ENCODE peak calls at places on chromosomes 13 and 19, in four cellular contexts. F is HEK293T, W is K562, I is GM12878. R is an unnamed sample.
A peak's percentile ranks its signal among the peaks of the same experiment; 100 is the strongest.

GRCh38 chr13:46951516-46951915 is 54.7 kb upstream of the HTR2A start:
- DNase-seq in F (no peak), W (no peak), I (no peak), R (no peak)

GRCh38 chr13:44576396-44577235 is 486 bp upstream of the TSC22D1 start:
- DNase-seq in F (peak; percentile 29), W (peak; percentile 30), I (no peak), R (no peak)

GRCh38 chr19:1235625-1236538 is 1.9 kb downstream of the CBARP start:
- DNase-seq in F (no peak), W (no peak), I (no peak), R (no peak)

GRCh38 chr19:49147923-49148682 is 7.1 kb downstream of the HRC start:
- DNase-seq in F (no peak), W (peak; percentile 53), I (no peak), R (no peak)

GRCh38 chr13:106499905-106500304 is 35.6 kb downstream of the EFNB2 start:
- DNase-seq in F (no peak), W (no peak), I (peak; percentile 15), R (no peak)

GRCh38 chr19:40255619-40256166 is 29.2 kb upstream of the CCNP start:
- DNase-seq in F (no peak), W (no peak), I (no peak), R (peak; percentile 45)

GRCh38 chr19:45692187-45693111 is at the start of gene QPCTL:
- DNase-seq in F (peak; percentile 91), W (peak; percentile 85), I (peak; percentile 100), R (peak; percentile 100)

GRCh38 chr19:6465006-6465405 is 935 bp downstream of the CRB3 start:
- DNase-seq in F (no peak), W (no peak), I (no peak), R (no peak)

GRCh38 chr13:50124536-50125305 is 109.5 kb downstream of the KCNRG start:
- DNase-seq in F (peak; percentile 43), W (peak; percentile 35), I (no peak), R (peak; percentile 33)

GRCh38 chr19:7673995-7674667 is 2.8 kb upstream of the MCEMP1 start:
- DNase-seq in F (peak; percentile 86), W (peak; percentile 84), I (no peak), R (peak; percentile 21)

GRCh38 chr19:2790557-2791271 is 5.4 kb downstream of the THOP1 start:
- DNase-seq in F (no peak), W (no peak), I (no peak), R (peak; percentile 85)

GRCh38 chr19:45492627-45493470 is 4.0 kb downstream of the RTN2 start:
- DNase-seq in F (peak; percentile 52), W (peak; percentile 85), I (no peak), R (peak; percentile 68)

GRCh38 chr19:53394974-53395839 is at the start of gene ZNF765:
- DNase-seq in F (peak; percentile 88), W (peak; percentile 97), I (peak; percentile 55), R (peak; percentile 79)

GRCh38 chr19:14517840-14518505 is at the start of gene DNAJB1:
- DNase-seq in F (peak; percentile 69), W (peak; percentile 89), I (no peak), R (peak; percentile 38)

GRCh38 chr13:27622102-27622820 is 569 bp downstream of the POLR1D start:
- DNase-seq in F (no peak), W (no peak), I (no peak), R (peak; percentile 8)

GRCh38 chr13:48505597-48506091 is 27.2 kb downstream of the RCBTB2 start:
- DNase-seq in F (no peak), W (no peak), I (peak; percentile 93), R (no peak)

GRCh38 chr13:30156826-30157615 is 150.3 kb downstream of the KATNAL1 start:
- DNase-seq in F (no peak), W (no peak), I (no peak), R (no peak)

GRCh38 chr19:18225702-18226468 is at the start of gene PDE4C:
- DNase-seq in F (no peak), W (no peak), I (no peak), R (no peak)

GRCh38 chr19:31138077-31138476 is 211.2 kb downstream of the TSHZ3 start:
- DNase-seq in F (no peak), W (no peak), I (no peak), R (no peak)

GRCh38 chr13:67138937-67139336 is 91.2 kb downstream of the PCDH9 start:
- DNase-seq in F (no peak), W (no peak), I (no peak), R (no peak)

GRCh38 chr13:94641432-94641941 is 39.8 kb downstream of the GPR180 start:
- DNase-seq in F (no peak), W (no peak), I (no peak), R (no peak)

GRCh38 chr19:8126511-8126910 is 22.9 kb downstream of the FBN3 start:
- DNase-seq in F (no peak), W (no peak), I (no peak), R (no peak)

GRCh38 chr13:21703846-21704245 is 33.0 kb downstream of the FGF9 start:
- DNase-seq in F (no peak), W (no peak), I (no peak), R (no peak)

GRCh38 chr19:49555600-49556411 is 24.6 kb downstream of the NOSIP start:
- DNase-seq in F (peak; percentile 74), W (peak; percentile 96), I (no peak), R (no peak)

GRCh38 chr19:58522709-58523108 is 3.1 kb upstream of the ZBTB45 start:
- DNase-seq in F (no peak), W (no peak), I (no peak), R (no peak)

GRCh38 chr13:113997845-113998751 is 24.2 kb upstream of the C13orf46 start:
- DNase-seq in F (no peak), W (no peak), I (no peak), R (no peak)

GRCh38 chr13:113999618-113999910 is 25.7 kb upstream of the C13orf46 start:
- DNase-seq in F (no peak), W (no peak), I (no peak), R (no peak)

GRCh38 chr13:114000151-114001040 is 26.5 kb upstream of the C13orf46 start:
- DNase-seq in F (no peak), W (no peak), I (no peak), R (no peak)

GRCh38 chr13:113996912-113997745 is 23.3 kb upstream of the C13orf46 start:
- DNase-seq in F (no peak), W (no peak), I (no peak), R (no peak)

DNA sequence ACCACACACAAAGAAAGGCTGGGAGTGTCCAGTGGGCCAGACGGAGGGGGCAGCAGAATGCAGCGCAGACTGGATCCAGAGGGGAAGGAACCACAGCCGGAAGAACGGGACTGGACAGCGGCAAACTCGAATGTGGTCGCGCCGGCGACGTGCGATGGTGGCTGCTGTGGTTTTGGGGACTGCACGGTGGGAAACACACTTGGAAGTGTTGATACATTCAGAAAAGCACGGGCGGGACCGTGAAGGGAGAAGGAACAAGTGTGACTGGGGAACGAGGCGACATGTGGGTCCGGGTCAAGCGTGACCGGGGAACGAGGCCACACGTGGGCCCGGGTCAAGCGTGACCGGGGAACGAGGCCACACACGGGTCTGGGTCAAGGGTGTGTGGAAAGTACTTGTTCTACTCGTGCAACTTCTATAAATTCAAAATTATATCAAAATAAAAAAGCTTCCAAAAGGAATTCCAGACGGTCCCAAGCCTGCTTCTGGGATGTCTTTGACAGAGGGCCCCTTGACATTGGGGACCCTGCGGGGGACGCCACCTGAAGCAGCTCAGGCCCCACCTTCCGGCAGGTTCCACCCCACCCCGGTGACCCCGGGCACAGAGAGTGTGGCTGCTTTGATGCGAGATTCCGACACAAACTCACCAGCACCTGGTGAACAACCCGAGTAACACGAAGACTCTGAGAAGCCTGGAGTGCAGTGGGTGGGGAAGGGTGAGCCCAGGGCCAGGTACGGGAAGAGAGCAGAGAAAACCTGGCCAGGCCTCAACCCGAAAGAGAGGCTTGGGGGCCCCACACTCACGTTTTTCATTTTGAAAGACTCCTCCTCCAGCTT is 25.1 kb upstream of the C13orf46 start:
- DNase-seq in F (no peak), W (no peak), I (no peak), R (no peak)
- TF ChIP-seq FOXK2 in F (no peak), W (no peak), I (no peak), R (no peak)

DNA sequence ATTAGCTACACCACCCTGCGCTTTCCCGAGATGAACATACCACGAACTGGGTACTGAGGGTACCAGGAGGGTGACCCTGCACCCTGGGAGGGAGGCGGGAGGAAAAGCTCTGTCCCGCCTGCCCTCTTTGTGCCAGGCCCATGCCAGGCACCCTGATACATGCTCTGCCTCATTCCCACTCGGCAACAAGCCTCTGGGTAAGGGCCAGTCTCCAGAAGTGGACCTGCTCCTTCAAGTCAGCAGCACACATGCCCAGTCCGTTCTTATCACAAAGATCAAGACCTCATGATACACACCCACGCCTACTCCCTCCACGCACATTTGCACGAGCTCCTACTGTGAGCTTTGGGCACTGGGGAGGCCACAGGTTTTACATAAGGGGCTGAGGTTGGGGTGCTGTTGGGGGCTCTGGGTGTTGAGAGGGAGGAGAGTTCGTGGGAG is 2.0 kb upstream of the FFAR1 start:
- DNase-seq in F (no peak), W (no peak), I (no peak), R (no peak)
- TF ChIP-seq FOXK2 in F (no peak), W (no peak), I (no peak), R (no peak)

DNA sequence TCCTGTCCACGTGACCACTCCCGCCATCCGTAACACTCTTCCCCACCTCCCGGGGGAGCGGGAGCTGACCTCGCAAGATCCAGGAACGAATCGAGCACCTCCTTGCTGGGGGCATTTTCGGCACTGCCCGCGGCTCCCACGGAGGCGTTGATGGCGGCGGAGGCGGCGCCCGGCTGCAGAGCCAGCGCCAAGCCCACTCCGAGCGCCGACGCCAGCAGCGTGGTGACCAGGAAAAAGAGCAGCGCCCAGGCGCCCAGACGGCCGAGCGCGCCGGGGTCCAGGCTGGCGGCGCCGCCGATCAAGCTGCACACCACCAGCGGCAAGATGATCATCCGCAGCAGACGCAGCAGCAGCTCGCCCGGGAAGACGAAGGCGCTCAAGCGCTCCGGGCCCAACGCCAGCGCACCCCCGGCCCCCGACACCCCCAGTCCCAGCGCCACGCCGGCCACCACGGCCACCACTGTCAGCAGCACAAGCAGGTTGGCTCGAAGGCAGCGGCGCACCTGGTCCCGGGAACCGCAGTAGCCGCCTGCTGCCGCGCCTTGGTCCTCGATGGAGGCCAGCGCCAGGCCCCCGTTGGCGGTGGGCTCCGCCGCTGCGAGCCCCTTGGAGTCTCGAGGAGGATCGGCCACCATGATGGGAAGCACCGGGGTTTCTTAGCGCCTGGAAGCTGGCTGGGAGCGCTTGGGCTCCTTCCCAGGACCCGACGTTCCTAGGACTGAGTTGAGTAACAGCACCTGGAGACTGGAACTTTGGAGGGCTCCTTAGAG is 878 bp downstream of the SLC1A5 start:
- DNase-seq in F (peak; percentile 46), W (peak; percentile 52), I (no peak), R (peak; percentile 54)
- TF ChIP-seq FOXK2 in F (no peak), W (no peak), I (no peak), R (no peak)

GRCh38 chr19:41570639-41571112 is 5.3 kb upstream of the CEACAM21 start:
- DNase-seq in F (peak; percentile 82), W (peak; percentile 78), I (no peak), R (peak; percentile 59)

GRCh38 chr19:41569481-41570150 is 6.3 kb upstream of the CEACAM21 start:
- DNase-seq in F (no peak), W (no peak), I (no peak), R (no peak)

GRCh38 chr19:41565384-41565730 is 10.6 kb upstream of the CEACAM21 start:
- DNase-seq in F (no peak), W (no peak), I (no peak), R (no peak)

GRCh38 chr19:41564515-41565383 is 11.2 kb upstream of the CEACAM21 start:
- DNase-seq in F (no peak), W (no peak), I (no peak), R (no peak)

DNA sequence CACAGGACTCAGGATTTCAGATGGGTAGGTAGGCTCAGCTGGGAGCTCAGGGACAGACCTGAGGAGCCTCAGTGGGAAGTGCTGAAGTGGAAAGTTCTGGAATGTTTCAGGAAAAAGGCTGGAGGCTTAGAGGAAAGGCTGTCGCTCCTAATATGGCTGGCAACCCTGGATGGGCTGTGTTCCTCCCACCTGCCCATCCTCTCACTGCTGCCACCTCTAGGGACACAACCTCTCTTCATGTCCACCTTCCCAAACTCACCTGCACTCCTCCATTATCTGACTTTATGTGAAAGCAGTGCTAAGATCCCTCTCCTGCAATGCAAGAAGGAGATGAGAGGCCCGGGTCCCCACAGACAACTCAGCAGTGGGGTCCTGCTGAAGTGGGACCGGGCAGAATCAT is 5.8 kb upstream of the CEACAM21 start:
- DNase-seq in F (no peak), W (no peak), I (no peak), R (no peak)
- TF ChIP-seq FOXK2 in F (no peak), W (no peak), I (no peak), R (no peak)